ENCODE peak calls at places on chromosomes 1 and 21, in ten cellular contexts. K is CD8-positive, alpha-beta T cell; V is cardiac muscle cell; C is HAP-1; J is pancreas; T is HCT116; U is suprapubic skin; S is tibial artery; Q is thoracic aorta; G is H9. P is an unnamed sample. For H3K27me3 and H3K4me1, the result is how much of the 10 kb centered on the place peaks cover.

GRCh38 chr1:101295212-101295611 is 58.4 kb downstream of the S1PR1 start:
- DNase-seq in K (no peak), V (no peak), C (no peak), J (no peak), T (no peak), U (no peak), S (no peak), Q (no peak), G (no peak), P (peak)

GRCh38 chr1:39410915-39411436 is 80.5 kb upstream of the BMP8A start:
- DNase-seq in K (peak), V (peak), C (no peak), J (peak), T (no peak), U (peak), S (peak), Q (no peak), G (peak), P (peak)

GRCh38 chr21:17577701-17578100 is 35.0 kb downstream of the BTG3 start:
- DNase-seq in K (no peak), V (no peak), C (no peak), J (no peak), T (no peak), U (no peak), S (no peak), Q (no peak), G (no peak), P (no peak)

GRCh38 chr1:3907621-3908165 is 7.6 kb upstream of the C1orf174 start:
- DNase-seq in K (no peak), V (no peak), C (no peak), J (no peak), T (no peak), U (peak), S (no peak), Q (no peak), G (no peak), P (peak)

GRCh38 chr1:202085682-202086373 is 36.9 kb upstream of the GPR37L1 start:
- DNase-seq in K (no peak), V (peak), C (no peak), J (no peak), T (no peak), U (no peak), S (peak), Q (no peak), G (peak), P (no peak)

GRCh38 chr1:173866462-173866861 is 1.3 kb downstream of the GAS5 start:
- DNase-seq in K (no peak), V (peak), C (no peak), J (no peak), T (no peak), U (no peak), S (no peak), Q (no peak), G (no peak), P (no peak)

GRCh38 chr1:147099192-147099591 is 73.1 kb downstream of the PRKAB2 start:
- DNase-seq in K (no peak), V (no peak), C (no peak), J (no peak), T (no peak), U (no peak), S (no peak), Q (no peak), G (no peak), P (no peak)

GRCh38 chr1:55250399-55251075 is 35.4 kb upstream of the USP24 start:
- DNase-seq in K (no peak), V (no peak), C (no peak), J (no peak), T (no peak), U (no peak), S (no peak), Q (no peak), G (no peak), P (no peak)

GRCh38 chr1:200429221-200429751 is 19.4 kb upstream of the ZNF281 start:
- DNase-seq in K (no peak), V (peak), C (no peak), J (no peak), T (no peak), U (no peak), S (no peak), Q (no peak), G (no peak), P (no peak)

GRCh38 chr1:64084451-64084850 is 119.0 kb upstream of the UBE2U start:
- DNase-seq in K (no peak), V (no peak), C (no peak), J (no peak), T (no peak), U (no peak), S (no peak), Q (no peak), G (no peak), P (no peak)

GRCh38 chr1:218371927-218372672 is 27.0 kb downstream of the TGFB2 start:
- DNase-seq in K (no peak), V (peak), C (no peak), J (no peak), T (no peak), U (no peak), S (no peak), Q (no peak), G (no peak), P (no peak)

GRCh38 chr1:203858055-203858454 is 3.3 kb upstream of the SNRPE start:
- DNase-seq in K (no peak), V (peak), C (no peak), J (no peak), T (no peak), U (no peak), S (no peak), Q (no peak), G (no peak), P (no peak)

GRCh38 chr1:47751188-47751587 is 246.0 kb downstream of the TRABD2B start:
- DNase-seq in K (no peak), V (peak), C (no peak), J (no peak), T (peak), U (no peak), S (no peak), Q (no peak), G (no peak), P (no peak)

GRCh38 chr1:228366062-228366850 is 40.4 kb downstream of the TRIM11 start:
- DNase-seq in K (no peak), V (no peak), C (no peak), J (peak), T (no peak), U (no peak), S (peak), Q (no peak), G (no peak), P (no peak)

GRCh38 chr1:209202826-209203439 is 380.6 kb upstream of the CAMK1G start:
- DNase-seq in K (no peak), V (peak), C (peak), J (no peak), T (peak), U (no peak), S (no peak), Q (no peak), G (no peak), P (no peak)

GRCh38 chr1:33143698-33144097 is 38.1 kb downstream of the TRIM62 start:
- DNase-seq in K (no peak), V (peak), C (no peak), J (no peak), T (no peak), U (no peak), S (no peak), Q (no peak), G (no peak), P (no peak)

GRCh38 chr1:200304146-200304545 is 105.7 kb downstream of the ZNF281 start:
- DNase-seq in K (no peak), V (no peak), C (no peak), J (no peak), T (no peak), U (no peak), S (no peak), Q (no peak), G (no peak), P (no peak)

GRCh38 chr1:17207046-17207445 is 2.1 kb downstream of the PADI1 start:
- DNase-seq in K (no peak), V (no peak), C (no peak), J (no peak), T (no peak), U (no peak), S (peak), Q (no peak), G (no peak), P (no peak)

GRCh38 chr1:172146149-172146850 is 274.2 kb upstream of the C1orf105 start:
- DNase-seq in K (no peak), V (no peak), C (no peak), J (no peak), T (no peak), U (no peak), S (no peak), Q (no peak), G (no peak), P (no peak)

GRCh38 chr1:37448691-37449417 is 25.5 kb upstream of the ZC3H12A start:
- DNase-seq in K (no peak), V (no peak), C (no peak), J (no peak), T (no peak), U (no peak), S (no peak), Q (no peak), G (no peak), P (no peak)

GRCh38 chr1:33377013-33377412 is 53.9 kb downstream of the PHC2 start:
- DNase-seq in K (no peak), V (no peak), C (no peak), J (no peak), T (no peak), U (no peak), S (no peak), Q (no peak), G (no peak), P (no peak)

GRCh38 chr1:167221126-167221803 is 579 bp downstream of the POU2F1 start:
- DNase-seq in K (no peak), V (peak), C (no peak), J (peak), T (no peak), U (peak), S (peak), Q (no peak), G (peak), P (no peak)

GRCh38 chr1:190179817-190180216 is 297.8 kb downstream of the BRINP3 start:
- DNase-seq in K (no peak), V (peak), C (no peak), J (no peak), T (no peak), U (no peak), S (no peak), Q (no peak), G (no peak), P (no peak)

GRCh38 chr1:113783254-113784103 is 24.2 kb upstream of the PHTF1 start:
- DNase-seq in K (peak), V (peak), C (no peak), J (no peak), T (no peak), U (no peak), S (no peak), Q (no peak), G (no peak), P (no peak)

GRCh38 chr1:10555635-10556429 is 81.1 kb downstream of the PEX14 start:
- DNase-seq in K (no peak), V (no peak), C (no peak), J (no peak), T (no peak), U (no peak), S (no peak), Q (no peak), G (no peak), P (no peak)

GRCh38 chr1:30010506-30011106 is 712.8 kb downstream of the MATN1 start:
- DNase-seq in K (no peak), V (no peak), C (no peak), J (no peak), T (no peak), U (no peak), S (no peak), Q (no peak), G (no peak), P (peak)

GRCh38 chr1:215457213-215457612 is 109.9 kb upstream of the KCTD3 start:
- DNase-seq in K (no peak), V (no peak), C (no peak), J (no peak), T (no peak), U (no peak), S (no peak), Q (no peak), G (no peak), P (no peak)

GRCh38 chr1:78348526-78349284 is 142.1 kb upstream of the PTGFR start:
- DNase-seq in K (no peak), V (peak), C (no peak), J (no peak), T (no peak), U (no peak), S (no peak), Q (no peak), G (no peak), P (no peak)

GRCh38 chr1:192445849-192446489 is 129.2 kb downstream of the RGS21 start:
- DNase-seq in K (peak), V (peak), C (peak), J (peak), T (peak), U (no peak), S (peak), Q (no peak), G (no peak), P (no peak)

GRCh38 chr1:10865518-10866313 is 69.3 kb upstream of the CASZ1 start:
- DNase-seq in K (no peak), V (no peak), C (no peak), J (no peak), T (no peak), U (no peak), S (no peak), Q (no peak), G (no peak), P (no peak)

GRCh38 chr1:208308221-208308620 is 64.0 kb upstream of the PLXNA2 start:
- DNase-seq in K (no peak), V (no peak), C (no peak), J (no peak), T (no peak), U (no peak), S (no peak), Q (no peak), G (no peak), P (no peak)

GRCh38 chr1:151513626-151514101 is 2.5 kb downstream of the CGN start:
- DNase-seq in K (no peak), V (no peak), C (no peak), J (peak), T (no peak), U (no peak), S (no peak), Q (no peak), G (peak), P (peak)

GRCh38 chr1:8252266-8252951 is 65.5 kb upstream of the SLC45A1 start:
- DNase-seq in K (no peak), V (no peak), C (no peak), J (no peak), T (no peak), U (no peak), S (no peak), Q (no peak), G (no peak), P (no peak)

GRCh38 chr1:26828352-26829093 is 2.0 kb downstream of the ZDHHC18 start:
- DNase-seq in K (no peak), V (no peak), C (no peak), J (no peak), T (no peak), U (no peak), S (peak), Q (no peak), G (no peak), P (no peak)

GRCh38 chr1:189851806-189852367 is 625.8 kb downstream of the BRINP3 start:
- DNase-seq in K (no peak), V (no peak), C (no peak), J (no peak), T (no peak), U (no peak), S (no peak), Q (no peak), G (no peak), P (no peak)

GRCh38 chr1:98276514-98276913 is 355.7 kb upstream of the DPYD start:
- DNase-seq in K (no peak), V (no peak), C (no peak), J (no peak), T (no peak), U (no peak), S (no peak), Q (no peak), G (no peak), P (no peak)

GRCh38 chr1:52266507-52266906 is 99.5 kb downstream of the CC2D1B start:
- DNase-seq in K (no peak), V (no peak), C (no peak), J (no peak), T (no peak), U (no peak), S (no peak), Q (no peak), G (no peak), P (no peak)

GRCh38 chr1:28682840-28683239 is 14.3 kb downstream of the GMEB1 start:
- DNase-seq in K (no peak), V (no peak), C (no peak), J (no peak), T (no peak), U (no peak), S (no peak), Q (no peak), G (no peak), P (no peak)

GRCh38 chr1:87644500-87645245 is 316.0 kb downstream of the LMO4 start:
- DNase-seq in K (no peak), V (peak), C (no peak), J (no peak), T (no peak), U (no peak), S (no peak), Q (no peak), G (no peak), P (no peak)

GRCh38 chr1:231213831-231214573 is 27.0 kb upstream of the GNPAT start:
- DNase-seq in K (no peak), V (no peak), C (no peak), J (no peak), T (no peak), U (no peak), S (no peak), Q (no peak), G (no peak), P (no peak)
- H3K27me3 ChIP-seq in K (under half), V (half or more), C (under half), J (under half), T (under half), U (under half), S (under half), Q (under half), G (half or more), P (under half)

GRCh38 chr1:25550155-25550506 is 6.7 kb downstream of the LDLRAP1 start:
- DNase-seq in K (no peak), V (peak), C (no peak), J (no peak), T (no peak), U (no peak), S (no peak), Q (no peak), G (no peak), P (no peak)
- H3K4me1 ChIP-seq in K (half or more), V (under half), C (under half), J (under half), T (under half), U (under half), S (under half), Q (half or more), G (under half), P (under half)

DNA sequence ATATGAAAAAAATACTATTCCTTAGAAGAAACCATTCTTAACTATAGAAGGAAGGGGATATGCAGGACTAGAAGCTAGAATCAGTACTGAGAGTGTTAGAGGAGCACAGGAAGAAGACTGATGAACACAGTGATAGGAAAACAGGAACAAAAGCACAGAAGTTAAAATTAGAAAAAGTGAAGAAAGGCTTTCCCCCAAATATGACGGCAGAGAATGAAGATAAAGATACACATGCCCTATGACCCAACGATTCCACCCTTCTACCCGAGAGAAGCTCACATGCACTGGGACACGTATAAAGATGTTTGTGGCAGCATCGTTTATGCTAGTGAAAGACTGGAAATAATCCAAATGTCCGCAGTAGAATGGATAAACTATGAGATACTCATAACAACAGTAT is 74.2 kb downstream of the DTL start:
- DNase-seq in K (no peak), V (no peak), C (no peak), J (no peak), T (no peak), U (no peak), S (no peak), Q (no peak), G (no peak), P (no peak)
- H3K27me3 ChIP-seq in K (under half), V (under half), C (under half), J (under half), T (under half), U (under half), S (under half), Q (under half), G (under half), P (under half)

GRCh38 chr1:157975216-157975615 is 18.2 kb upstream of the KIRREL1 start:
- DNase-seq in K (no peak), V (no peak), C (peak), J (no peak), T (no peak), U (no peak), S (no peak), Q (no peak), G (no peak), P (no peak)

GRCh38 chr1:157982111-157982510 is 11.3 kb upstream of the KIRREL1 start:
- DNase-seq in K (no peak), V (no peak), C (no peak), J (no peak), T (no peak), U (no peak), S (no peak), Q (no peak), G (no peak), P (no peak)

GRCh38 chr1:157984469-157984868 is 9.0 kb upstream of the KIRREL1 start:
- DNase-seq in K (no peak), V (no peak), C (no peak), J (no peak), T (no peak), U (no peak), S (no peak), Q (no peak), G (no peak), P (no peak)

GRCh38 chr1:157983787-157984186 is 9.7 kb upstream of the KIRREL1 start:
- DNase-seq in K (no peak), V (no peak), C (no peak), J (no peak), T (no peak), U (no peak), S (no peak), Q (no peak), G (no peak), P (no peak)

DNA sequence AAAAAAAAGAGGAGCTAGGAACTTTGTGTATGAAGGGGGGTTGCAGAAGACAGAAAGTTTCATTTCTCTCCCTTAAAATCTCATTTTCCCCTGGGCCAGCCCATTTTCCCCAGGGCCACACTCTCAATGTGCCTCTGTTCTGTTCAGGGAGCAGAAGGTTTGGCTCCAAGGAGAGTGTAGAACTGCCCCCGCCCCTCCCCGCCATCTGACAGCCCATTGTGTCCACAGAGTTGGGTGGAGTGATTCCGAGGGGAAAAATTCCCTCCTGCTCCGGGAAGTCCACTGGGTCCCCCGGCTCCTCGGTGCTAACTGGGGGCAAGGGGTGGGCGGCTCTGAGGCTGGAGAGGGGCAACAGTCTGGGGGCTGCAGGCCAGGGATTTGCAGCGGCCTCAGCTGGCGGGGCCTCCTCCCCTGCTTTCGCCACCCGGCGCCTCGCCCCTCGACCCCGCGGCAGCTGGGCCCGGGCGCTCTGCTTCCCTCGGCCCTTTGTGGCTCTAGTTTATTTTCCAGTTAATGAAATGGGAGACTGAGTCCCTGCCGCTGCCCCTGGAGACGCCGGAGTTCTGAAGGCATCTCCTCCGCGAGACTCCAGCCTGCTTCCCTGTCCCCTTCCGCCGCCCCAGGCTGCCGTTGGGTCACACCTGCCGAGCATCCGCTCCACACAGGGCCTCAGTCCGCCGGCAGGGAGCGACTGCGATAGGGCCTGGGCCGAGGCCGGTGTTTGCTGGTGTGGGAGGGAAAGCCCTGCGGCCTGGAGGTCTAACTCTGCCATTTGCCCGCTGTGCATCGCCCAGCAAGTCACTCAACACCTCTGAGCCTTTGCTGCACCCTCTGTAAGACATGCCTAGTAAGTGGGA is 14.7 kb upstream of the KIRREL1 start:
- DNase-seq in K (no peak), V (peak), C (no peak), J (no peak), T (no peak), U (peak), S (no peak), Q (no peak), G (peak), P (no peak)
- H3K4me1 ChIP-seq in K (under half), V (under half), C (under half), J (under half), T (under half), U (under half), S (under half), Q (under half), G (under half), P (under half)

DNA sequence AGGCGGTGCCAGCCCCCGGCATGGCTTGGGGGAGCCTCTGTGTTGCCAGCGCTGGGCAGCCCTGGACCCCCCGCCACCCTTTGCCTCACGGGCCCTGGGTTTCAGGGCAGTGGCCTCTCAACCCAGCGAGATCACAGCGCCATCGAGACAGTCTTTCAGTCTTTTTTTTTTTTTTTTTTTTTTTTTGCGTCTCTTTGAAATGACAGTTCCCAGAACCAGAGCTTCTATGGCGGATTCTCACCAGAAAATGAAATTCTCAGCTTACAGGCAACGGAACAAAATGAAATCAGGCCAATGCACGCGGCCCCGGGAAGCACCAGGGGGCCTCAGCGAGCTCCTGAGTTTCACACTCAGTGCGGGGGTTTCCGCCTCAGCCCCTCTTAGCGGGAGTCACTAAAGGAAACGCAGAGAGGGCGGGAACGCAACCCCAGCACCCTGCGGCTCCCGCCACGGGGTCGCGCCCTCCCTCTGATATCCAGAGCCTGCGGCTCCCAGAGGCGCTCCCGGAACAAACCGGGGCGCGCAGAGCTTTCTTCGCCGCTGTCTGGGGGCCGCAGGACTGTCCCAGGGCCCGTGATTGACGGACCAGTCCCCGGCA is 8.0 kb upstream of the COL6A1 start:
- DNase-seq in K (peak), V (peak), C (peak), J (peak), T (peak), U (peak), S (peak), Q (no peak), G (peak), P (peak)
- H3K27me3 ChIP-seq in K (under half), V (under half), C (under half), J (under half), T (under half), U (under half), S (under half), Q (under half), G (under half), P (under half)

P was measured in RWPE2.